ENCODE peak calls at places on chromosomes 2 and 18, in seven cellular contexts. A is progenitor cell of endocrine pancreas, U is AG08395, Q is A172, P is left lobe of liver, I is SW 1271, R is caudate nucleus. S is an unnamed sample.

GRCh38 chr2:153156743-153157142 is 321.8 kb downstream of the RPRM start:
- DNase-seq in U (no peak), I (no peak), R (no peak), A (no peak), Q (no peak), P (no peak), S (no peak)

GRCh38 chr18:8247700-8248099 is 361.5 kb upstream of the RAB12 start:
- DNase-seq in R (no peak), A (no peak), U (no peak), Q (no peak), I (no peak), P (no peak), S (no peak)

GRCh38 chr2:99470957-99471356 is 18.9 kb downstream of the REV1 start:
- DNase-seq in P (no peak), U (no peak), I (no peak), R (no peak), Q (no peak), A (no peak), S (no peak)

GRCh38 chr2:237227190-237227988 is 141.7 kb downstream of the COPS8 start:
- DNase-seq in U (peak), A (no peak), Q (peak), P (no peak), R (no peak), I (no peak), S (no peak)

GRCh38 chr18:41378628-41379027 is 576.4 kb upstream of the PIK3C3 start:
- DNase-seq in I (peak), U (peak), A (no peak), R (no peak), Q (peak), P (no peak), S (no peak)

GRCh38 chr2:38886041-38886440 is 3.6 kb upstream of the ARHGEF33 start:
- DNase-seq in R (no peak), A (no peak), Q (no peak), I (no peak), P (no peak), U (no peak), S (no peak)

GRCh38 chr2:128288781-128289180 is 29.9 kb downstream of the HS6ST1 start:
- DNase-seq in I (no peak), U (no peak), A (no peak), Q (no peak), P (no peak), R (no peak), S (no peak)

GRCh38 chr2:118861741-118862140 is 14.3 kb upstream of the EN1 start:
- DNase-seq in P (no peak), Q (peak), R (no peak), I (no peak), U (peak), A (no peak), S (no peak)

GRCh38 chr2:53903011-53903410 is 43.2 kb upstream of the GPR75 start:
- DNase-seq in U (no peak), R (no peak), P (no peak), I (no peak), Q (no peak), A (no peak), S (no peak)

GRCh38 chr2:43044093-43044614 is 182.3 kb downstream of the ZFP36L2 start:
- DNase-seq in Q (no peak), P (no peak), I (no peak), U (no peak), A (no peak), R (no peak), S (no peak)

GRCh38 chr2:20525041-20526035 is 78.5 kb downstream of the RHOB start:
- DNase-seq in A (no peak), I (no peak), P (peak), U (peak), Q (peak), R (no peak), S (no peak)

GRCh38 chr2:29014811-29015414 is 33.8 kb downstream of the TOGARAM2 start:
- DNase-seq in I (no peak), P (no peak), Q (peak), R (no peak), A (no peak), U (no peak), S (no peak)

GRCh38 chr2:26555246-26556133 is 77.6 kb upstream of the OTOF start:
- DNase-seq in A (no peak), I (peak), R (no peak), P (no peak), U (peak), Q (no peak), S (no peak)

GRCh38 chr2:105857076-105857740 is 112.5 kb downstream of the NCK2 start:
- DNase-seq in A (no peak), P (no peak), R (no peak), Q (no peak), I (no peak), U (no peak), S (no peak)

GRCh38 chr2:121635371-121635770 is 13.9 kb downstream of the CLASP1 start:
- DNase-seq in U (peak), P (no peak), R (no peak), Q (no peak), A (no peak), I (no peak), S (no peak)

GRCh38 chr2:172826522-172826921 is 90.9 kb downstream of the RAPGEF4 start:
- DNase-seq in U (no peak), A (no peak), I (no peak), R (no peak), P (no peak), Q (no peak), S (no peak)

GRCh38 chr2:9627310-9627709 is 3.5 kb downstream of the YWHAQ start:
- DNase-seq in A (no peak), U (no peak), I (no peak), P (no peak), Q (no peak), R (no peak), S (no peak)

GRCh38 chr2:207338610-207339009 is 172.9 kb upstream of the KLF7 start:
- DNase-seq in P (no peak), Q (no peak), U (no peak), A (no peak), R (no peak), I (no peak), S (no peak)

GRCh38 chr2:177244244-177244771 is 20.2 kb downstream of the NFE2L2 start:
- DNase-seq in A (no peak), Q (no peak), P (no peak), I (peak), U (no peak), R (no peak), S (no peak)

GRCh38 chr2:10829304-10829703 is 16.7 kb upstream of the PDIA6 start:
- DNase-seq in R (no peak), U (no peak), I (no peak), Q (no peak), P (no peak), A (no peak), S (no peak)

GRCh38 chr2:110647777-110648176 is 30.1 kb downstream of the BUB1 start:
- DNase-seq in Q (no peak), U (no peak), R (no peak), I (no peak), A (no peak), P (no peak), S (no peak)

GRCh38 chr2:230896346-230897115 is 28.5 kb downstream of the GPR55 start:
- DNase-seq in U (no peak), I (no peak), A (no peak), P (peak), R (no peak), Q (no peak), S (no peak)

GRCh38 chr2:48249631-48250473 is 280.1 kb upstream of the STON1 start:
- DNase-seq in U (peak), A (no peak), P (peak), Q (no peak), I (no peak), R (no peak), S (no peak)

GRCh38 chr18:1578505-1578904 is 673.8 kb downstream of the ADCYAP1 start:
- DNase-seq in U (no peak), R (no peak), Q (no peak), I (no peak), A (no peak), P (no peak), S (no peak)

GRCh38 chr2:677056-677949 is at the start of gene TMEM18:
- DNase-seq in A (no peak), U (peak), I (peak), R (peak), P (peak), Q (peak), S (peak)

GRCh38 chr2:239601880-239602279 is 201.1 kb upstream of the HDAC4 start:
- DNase-seq in U (no peak), R (no peak), A (peak), P (no peak), I (no peak), Q (no peak), S (peak)

GRCh38 chr2:128381001-128381938 is 62.6 kb upstream of the HS6ST1 start:
- DNase-seq in P (no peak), R (no peak), A (no peak), U (no peak), I (no peak), Q (no peak), S (peak)

GRCh38 chr2:238895901-238896600 is 48.2 kb downstream of the TWIST2 start:
- DNase-seq in Q (peak), U (peak), P (no peak), R (no peak), I (no peak), A (no peak), S (peak)

GRCh38 chr2:128832946-128833560 is 514.4 kb upstream of the HS6ST1 start:
- DNase-seq in A (no peak), U (no peak), P (no peak), R (no peak), Q (no peak), I (no peak), S (no peak)